ENCODE peak calls at places on chromosomes 1 and 21, in four cellular contexts. One of them, this sample, is unnamed. For H3K27me3, the result is how much of the 10 kb centered on the place peaks cover.

GRCh38 chr1:172394167-172394751 is 26.2 kb upstream of the C1orf105 start:
- DNase-seq in lung: no peak
- DNase-seq in tibial artery: no peak
- DNase-seq in tibial nerve: no peak
- DNase-seq in this sample: no peak

GRCh38 chr21:37758997-37759396 is 157.3 kb downstream of the KCNJ6 start:
- DNase-seq in tibial nerve: no peak
- DNase-seq in tibial artery: no peak
- DNase-seq in lung: no peak
- DNase-seq in this sample: no peak

GRCh38 chr1:62444701-62445100 is 7.9 kb downstream of the USP1 start:
- DNase-seq in tibial artery: no peak
- DNase-seq in lung: no peak
- DNase-seq in tibial nerve: no peak
- DNase-seq in this sample: no peak

GRCh38 chr1:172719066-172719627 is 60.2 kb downstream of the FASLG start:
- DNase-seq in lung: no peak
- DNase-seq in tibial nerve: no peak
- DNase-seq in tibial artery: no peak
- DNase-seq in this sample: no peak

GRCh38 chr1:9726905-9727595 is 75.5 kb downstream of the PIK3CD start:
- DNase-seq in tibial nerve: no peak
- DNase-seq in lung: no peak
- DNase-seq in tibial artery: no peak
- DNase-seq in this sample: no peak

GRCh38 chr1:70194601-70195000 is 10.8 kb downstream of the LRRC40 start:
- DNase-seq in tibial nerve: no peak
- DNase-seq in tibial artery: no peak
- DNase-seq in lung: no peak
- DNase-seq in this sample: no peak

GRCh38 chr1:31689821-31690220 is 14.0 kb downstream of the COL16A1 start:
- DNase-seq in tibial nerve: no peak
- DNase-seq in lung: no peak
- DNase-seq in tibial artery: no peak
- DNase-seq in this sample: no peak

GRCh38 chr1:17768651-17769241 is 13.6 kb downstream of the ACTL8 start:
- DNase-seq in tibial nerve: no peak
- DNase-seq in lung: peak
- DNase-seq in tibial artery: peak
- DNase-seq in this sample: no peak

GRCh38 chr1:151062738-151063371 is 2.7 kb downstream of the MLLT11 start:
- DNase-seq in lung: no peak
- DNase-seq in tibial nerve: no peak
- DNase-seq in tibial artery: no peak
- DNase-seq in this sample: no peak

GRCh38 chr1:157585984-157586383 is 11.9 kb downstream of the FCRL4 start:
- DNase-seq in tibial nerve: no peak
- DNase-seq in lung: no peak
- DNase-seq in tibial artery: no peak
- DNase-seq in this sample: no peak

GRCh38 chr1:64933296-64934070 is 32.9 kb downstream of the JAK1 start:
- DNase-seq in tibial artery: peak
- DNase-seq in tibial nerve: no peak
- DNase-seq in lung: peak
- DNase-seq in this sample: peak

GRCh38 chr21:44618504-44618903 is 6.6 kb downstream of the KRTAP10-8 start:
- DNase-seq in tibial nerve: no peak
- DNase-seq in tibial artery: peak
- DNase-seq in lung: no peak
- DNase-seq in this sample: no peak

GRCh38 chr1:89166705-89167104 is 9.1 kb downstream of the GBP7 start:
- DNase-seq in tibial artery: no peak
- DNase-seq in tibial nerve: no peak
- DNase-seq in lung: no peak
- DNase-seq in this sample: no peak

DNA sequence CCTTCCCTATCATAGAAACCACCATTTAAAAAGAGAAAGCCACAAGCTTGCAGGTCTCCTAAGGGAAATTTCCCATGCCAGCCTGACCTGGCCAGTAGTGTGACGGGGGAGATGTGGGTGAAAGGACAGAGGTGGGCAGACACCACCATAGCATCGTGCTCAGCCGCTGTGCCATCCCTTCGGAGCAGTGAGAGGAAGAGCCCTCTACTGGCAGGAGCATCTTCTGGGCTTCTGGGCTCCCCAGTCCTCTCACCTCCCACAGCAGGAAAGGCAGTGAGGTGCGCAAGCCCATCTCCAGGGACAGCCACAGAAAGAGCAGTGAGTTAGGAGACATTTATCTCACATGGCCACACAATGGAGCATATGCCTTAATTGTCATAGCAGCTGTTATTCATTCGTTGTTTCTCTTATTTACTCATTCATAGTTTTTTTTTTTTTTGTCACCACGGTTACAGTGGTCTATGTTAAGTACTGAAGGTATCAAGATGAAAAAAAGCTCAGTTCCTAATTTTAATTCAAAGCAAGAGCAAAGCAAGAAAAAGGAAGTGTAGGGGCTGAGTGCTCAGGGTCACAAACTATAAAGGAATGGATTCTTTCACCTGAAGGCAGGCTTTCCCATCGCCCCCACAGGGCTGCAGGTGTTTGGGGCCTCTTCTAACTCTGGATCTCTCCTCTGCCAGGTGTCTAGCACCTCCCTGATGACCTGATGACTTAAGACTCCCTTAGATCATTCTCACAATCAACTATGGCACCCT is 48.8 kb upstream of the CAMK1G start:
- DNase-seq in tibial nerve: no peak
- DNase-seq in lung: no peak
- DNase-seq in tibial artery: no peak
- DNase-seq in this sample: no peak
- TF ChIP-seq CTCF in tibial nerve: no peak
- TF ChIP-seq CTCF in lung: no peak
- TF ChIP-seq CTCF in tibial artery: no peak
- TF ChIP-seq CTCF in this sample: no peak

GRCh38 chr21:46055863-46056281 is 42.0 kb upstream of the COL6A2 start:
- DNase-seq in tibial nerve: no peak
- DNase-seq in tibial artery: no peak
- DNase-seq in lung: no peak
- DNase-seq in this sample: no peak
- H3K27ac ChIP-seq in tibial nerve: peak
- H3K27ac ChIP-seq in tibial artery: peak
- H3K27ac ChIP-seq in lung: peak
- H3K27ac ChIP-seq in this sample: peak

DNA sequence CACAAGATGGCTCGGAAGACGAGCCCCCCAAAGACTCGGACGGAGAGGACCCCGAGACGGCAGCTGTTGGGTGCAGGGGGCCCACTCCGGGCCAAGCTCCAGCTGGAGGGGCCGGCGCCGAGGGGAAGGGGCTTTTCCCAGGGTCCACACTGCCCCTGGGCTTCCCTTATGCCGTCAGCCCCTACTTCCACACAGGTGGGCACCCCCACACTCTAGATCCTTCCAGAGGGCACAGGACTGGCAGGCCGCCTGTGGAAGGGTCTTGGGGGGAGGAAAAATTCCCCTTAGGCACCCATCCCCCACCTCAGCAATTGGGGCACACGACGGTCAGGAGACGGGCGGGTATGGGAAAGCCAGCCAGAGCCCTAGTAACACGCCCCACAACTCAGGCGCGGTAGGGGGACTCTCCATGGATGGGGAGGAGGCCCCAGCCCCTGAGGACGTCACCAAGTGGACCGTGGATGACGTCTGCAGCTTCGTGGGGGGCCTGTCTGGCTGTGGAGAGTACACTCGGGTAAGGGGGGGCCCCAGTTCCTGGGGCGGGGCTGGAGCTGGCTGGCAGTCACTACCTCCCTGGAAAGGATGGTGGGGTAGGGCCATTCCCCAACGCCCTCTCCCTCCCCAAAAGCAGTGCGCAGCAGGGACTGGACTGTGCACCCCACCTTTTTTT is 16.1 kb downstream of the NOC2L start:
- DNase-seq in tibial artery: no peak
- DNase-seq in lung: peak
- DNase-seq in tibial nerve: no peak
- DNase-seq in this sample: no peak
- H3K27me3 ChIP-seq in tibial artery: under half
- H3K27me3 ChIP-seq in lung: under half
- H3K27me3 ChIP-seq in tibial nerve: under half
- H3K27me3 ChIP-seq in this sample: under half

GRCh38 chr1:23018661-23019093 is 591 bp upstream of the KDM1A start:
- DNase-seq in tibial nerve: no peak
- DNase-seq in tibial artery: no peak
- DNase-seq in lung: no peak
- DNase-seq in this sample: no peak

GRCh38 chr1:23021834-23022233 is 2.6 kb downstream of the KDM1A start:
- DNase-seq in tibial nerve: no peak
- DNase-seq in tibial artery: no peak
- DNase-seq in lung: no peak
- DNase-seq in this sample: no peak

GRCh38 chr1:23019851-23020625 is 770 bp downstream of the KDM1A start:
- DNase-seq in tibial nerve: no peak
- DNase-seq in tibial artery: no peak
- DNase-seq in lung: peak
- DNase-seq in this sample: no peak

GRCh38 chr1:23020731-23021130 is 1.5 kb downstream of the KDM1A start:
- DNase-seq in tibial nerve: no peak
- DNase-seq in lung: no peak
- DNase-seq in tibial artery: no peak
- DNase-seq in this sample: no peak

GRCh38 chr1:23019094-23019850 is at the start of gene KDM1A:
- DNase-seq in lung: peak
- DNase-seq in tibial artery: peak
- DNase-seq in tibial nerve: peak
- DNase-seq in this sample: peak
- TF ChIP-seq CTCF in lung: no peak
- TF ChIP-seq CTCF in tibial artery: no peak
- TF ChIP-seq CTCF in tibial nerve: no peak
- TF ChIP-seq CTCF in this sample: no peak

GRCh38 chr1:228219245-228219961 is 11.6 kb downstream of the OBSCN start:
- DNase-seq in lung: no peak
- DNase-seq in tibial artery: no peak
- DNase-seq in tibial nerve: no peak
- DNase-seq in this sample: no peak
- H3K27ac ChIP-seq in lung: no peak
- H3K27ac ChIP-seq in tibial artery: no peak
- H3K27ac ChIP-seq in tibial nerve: no peak
- H3K27ac ChIP-seq in this sample: peak

GRCh38 chr21:27841084-27841483 is 874.2 kb upstream of the ADAMTS5 start:
- DNase-seq in tibial artery: no peak
- DNase-seq in tibial nerve: no peak
- DNase-seq in lung: no peak
- DNase-seq in this sample: no peak

GRCh38 chr21:27837933-27838332 is 871.0 kb upstream of the ADAMTS5 start:
- DNase-seq in tibial artery: no peak
- DNase-seq in tibial nerve: no peak
- DNase-seq in lung: no peak
- DNase-seq in this sample: peak

GRCh38 chr21:27839512-27840115 is 872.7 kb upstream of the ADAMTS5 start:
- DNase-seq in lung: no peak
- DNase-seq in tibial artery: no peak
- DNase-seq in tibial nerve: no peak
- DNase-seq in this sample: no peak

GRCh38 chr21:27840273-27840672 is 873.4 kb upstream of the ADAMTS5 start:
- DNase-seq in lung: no peak
- DNase-seq in tibial nerve: no peak
- DNase-seq in tibial artery: no peak
- DNase-seq in this sample: no peak

DNA sequence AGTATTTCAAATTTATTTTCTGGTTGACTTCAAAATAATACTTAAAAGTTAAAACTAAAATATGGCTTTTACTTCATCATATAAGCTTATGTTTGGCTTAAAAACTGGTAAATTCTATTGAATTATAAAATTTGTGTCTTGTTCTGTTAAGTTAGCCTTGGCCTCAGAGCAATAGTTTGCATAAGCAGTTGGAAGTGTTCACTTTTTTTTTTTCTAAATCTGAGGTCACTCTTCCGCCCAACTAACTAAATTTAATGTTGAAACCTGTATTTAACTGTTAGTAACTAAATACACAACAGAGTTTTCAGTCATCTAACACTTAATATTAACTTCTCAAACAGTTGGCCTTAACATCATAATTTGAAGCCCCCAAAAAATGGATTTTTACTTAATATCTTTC is 871.7 kb upstream of the ADAMTS5 start:
- DNase-seq in tibial artery: no peak
- DNase-seq in tibial nerve: no peak
- DNase-seq in lung: no peak
- DNase-seq in this sample: no peak
- H3K27me3 ChIP-seq in tibial artery: under half
- H3K27me3 ChIP-seq in tibial nerve: under half
- H3K27me3 ChIP-seq in lung: under half
- H3K27me3 ChIP-seq in this sample: under half

GRCh38 chr1:29124366-29125236 is 898 bp upstream of the TMEM200B start:
- DNase-seq in lung: peak
- DNase-seq in tibial nerve: peak
- DNase-seq in tibial artery: peak
- DNase-seq in this sample: peak
- TF ChIP-seq CTCF in lung: peak
- TF ChIP-seq CTCF in tibial nerve: peak
- TF ChIP-seq CTCF in tibial artery: peak
- TF ChIP-seq CTCF in this sample: peak

GRCh38 chr1:117147341-117147831 is 25.8 kb upstream of the TRIM45 start:
- DNase-seq in tibial artery: no peak
- DNase-seq in tibial nerve: no peak
- DNase-seq in lung: no peak
- DNase-seq in this sample: no peak

GRCh38 chr1:117146067-117146466 is 24.5 kb upstream of the TRIM45 start:
- DNase-seq in tibial artery: no peak
- DNase-seq in lung: no peak
- DNase-seq in tibial nerve: no peak
- DNase-seq in this sample: no peak

GRCh38 chr1:117147856-117148588 is 26.5 kb upstream of the TRIM45 start:
- DNase-seq in tibial artery: no peak
- DNase-seq in tibial nerve: no peak
- DNase-seq in lung: no peak
- DNase-seq in this sample: no peak

GRCh38 chr1:117146570-117147340 is 25.2 kb upstream of the TRIM45 start:
- DNase-seq in tibial nerve: no peak
- DNase-seq in lung: no peak
- DNase-seq in tibial artery: no peak
- DNase-seq in this sample: peak

GRCh38 chr1:117150316-117150715 is 28.8 kb upstream of the TRIM45 start:
- DNase-seq in tibial artery: no peak
- DNase-seq in lung: no peak
- DNase-seq in tibial nerve: no peak
- DNase-seq in this sample: no peak
- H3K27ac ChIP-seq in tibial artery: no peak
- H3K27ac ChIP-seq in lung: no peak
- H3K27ac ChIP-seq in tibial nerve: no peak
- H3K27ac ChIP-seq in this sample: no peak